ENCODE peak calls at places on chromosomes 7 and 10, in seven cellular contexts. B is A549, G is colonic mucosa, C is dorsolateral prefrontal cortex, E is psoas muscle, I is choroid plexus epithelial cell, P is neuronal stem cell. S is an unnamed sample.

GRCh38 chr10:110007171-110007700 is 548 bp upstream of the ADD3 start:
- DNase-seq in B (peak), G (peak), C (no peak), E (no peak), I (peak), P (no peak), S (no peak)

GRCh38 chr7:80346704-80347103 is 165.2 kb downstream of the GNAT3 start:
- DNase-seq in B (peak), G (no peak), C (no peak), E (no peak), I (peak), P (no peak), S (no peak)

GRCh38 chr10:34189830-34190229 is 625.3 kb downstream of the PARD3 start:
- DNase-seq in B (no peak), G (no peak), C (no peak), E (no peak), I (no peak), P (no peak), S (no peak)

GRCh38 chr10:53983431-53983830 is 817.6 kb downstream of the PCDH15 start:
- DNase-seq in B (no peak), G (no peak), C (no peak), E (no peak), I (no peak), P (no peak), S (no peak)

GRCh38 chr10:81065474-81065873 is 527.8 kb downstream of the SH2D4B start:
- DNase-seq in B (no peak), G (no peak), C (no peak), E (no peak), I (no peak), P (no peak), S (no peak)

GRCh38 chr10:128487517-128487916 is 361.3 kb upstream of the MKI67 start:
- DNase-seq in B (no peak), G (no peak), C (no peak), E (no peak), I (no peak), P (no peak), S (no peak)

GRCh38 chr7:33076737-33077136 is 14.2 kb upstream of the NT5C3A start:
- DNase-seq in B (no peak), G (no peak), C (no peak), E (no peak), I (no peak), P (no peak), S (no peak)

GRCh38 chr7:116674508-116675173 is 2.6 kb downstream of the MET start:
- DNase-seq in B (peak), G (no peak), C (no peak), E (no peak), I (no peak), P (no peak), S (no peak)

GRCh38 chr7:32427769-32428291 is 62.4 kb downstream of the LSM5 start:
- DNase-seq in B (peak), G (peak), C (peak), E (peak), I (peak), P (peak), S (peak)

GRCh38 chr7:43362652-43363428 is 220.1 kb upstream of the STK17A start:
- DNase-seq in B (peak), G (no peak), C (no peak), E (peak), I (peak), P (no peak), S (peak)

DNA sequence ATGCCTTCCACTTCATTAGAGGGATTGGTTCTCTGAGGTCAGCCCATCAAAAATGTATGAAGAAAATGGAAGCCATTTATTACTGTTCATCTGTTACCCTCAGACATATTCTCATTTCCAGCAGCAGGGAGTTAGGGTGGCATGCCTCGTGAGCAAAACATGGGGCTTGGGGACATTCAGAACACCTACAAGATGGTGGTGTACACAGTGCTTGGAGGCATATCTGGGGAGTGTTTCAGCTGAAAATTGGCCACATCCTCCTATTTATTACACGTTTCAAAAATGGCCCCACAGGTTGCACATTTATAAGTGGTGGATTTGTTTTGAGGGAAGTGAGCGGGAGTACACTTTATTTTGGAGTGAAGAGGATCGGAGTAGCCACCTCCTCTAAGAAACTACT is 93.4 kb downstream of the SPAG6 start:
- DNase-seq in B (no peak), G (no peak), C (no peak), E (no peak), I (no peak), P (no peak), S (no peak)
- H3K4me3 ChIP-seq in B (no peak), G (no peak), C (peak), E (peak), I (no peak), P (peak), S (peak)

DNA sequence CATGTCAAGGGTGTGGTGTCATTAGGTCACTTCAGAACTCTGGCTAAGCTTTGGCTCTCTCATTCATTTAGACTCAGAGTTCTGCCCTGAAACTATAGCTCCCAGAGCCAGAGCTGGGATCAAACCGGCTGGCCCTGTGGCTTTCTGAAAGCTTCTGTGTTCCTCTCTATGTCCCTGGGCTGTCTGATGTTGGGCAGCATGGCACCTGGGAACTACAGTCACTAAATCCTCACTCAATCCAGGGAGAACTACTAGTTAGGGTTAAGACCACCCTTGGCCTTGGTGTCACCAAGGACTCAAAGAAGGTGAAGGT is 13.2 kb downstream of the ATG9B start:
- DNase-seq in B (no peak), G (no peak), C (no peak), E (no peak), I (no peak), P (no peak), S (no peak)
- H3K4me3 ChIP-seq in B (no peak), G (no peak), C (no peak), E (no peak), I (no peak), P (no peak), S (no peak)

GRCh38 chr7:583410-584121 is 63.9 kb upstream of the PDGFA start:
- DNase-seq in B (no peak), G (no peak), C (no peak), E (no peak), I (no peak), P (no peak), S (no peak)
- H3K4me3 ChIP-seq in B (no peak), G (no peak), C (no peak), E (no peak), I (no peak), P (no peak), S (no peak)

GRCh38 chr10:50604823-50605222 is 18.9 kb downstream of the SGMS1 start:
- DNase-seq in B (no peak), G (no peak), C (no peak), E (no peak), I (peak), P (no peak), S (no peak)
- H3K4me3 ChIP-seq in B (no peak), G (no peak), C (no peak), E (no peak), I (no peak), P (no peak), S (no peak)

DNA sequence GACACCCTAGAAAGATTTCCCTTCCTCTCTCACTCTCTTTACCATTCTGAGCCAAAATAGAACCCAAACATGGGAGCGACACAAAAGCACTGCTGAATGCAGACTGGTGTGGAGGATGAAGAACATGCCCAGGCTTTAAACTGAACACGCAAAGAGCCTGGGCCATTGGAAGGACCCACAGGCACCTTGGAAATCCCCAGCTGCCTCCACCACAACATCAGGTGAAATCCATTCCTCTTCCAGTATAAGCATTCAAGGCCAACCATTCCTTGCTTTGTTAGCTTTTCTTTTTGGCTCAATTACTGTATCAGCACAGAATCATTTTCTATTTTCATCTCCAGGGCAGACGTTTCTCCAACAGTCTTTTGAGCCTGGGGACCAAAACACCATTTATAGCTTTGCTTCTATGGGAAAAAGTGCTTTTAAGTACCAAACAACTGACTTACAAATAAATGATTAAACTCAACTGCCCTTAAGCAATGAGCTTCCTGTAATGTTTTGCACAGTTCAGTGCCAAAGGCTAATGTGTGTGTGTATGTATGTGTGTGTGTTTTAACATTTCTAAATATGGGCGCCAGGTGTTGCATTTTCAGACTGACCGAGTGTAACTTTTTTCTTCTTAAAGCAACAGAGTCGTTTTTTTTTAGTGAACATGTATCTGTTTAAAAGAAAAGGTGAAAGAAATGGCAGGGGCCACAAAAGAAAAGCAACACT is 16.2 kb upstream of the BLNK start:
- DNase-seq in B (peak), G (peak), C (no peak), E (no peak), I (peak), P (no peak), S (peak)
- H3K4me3 ChIP-seq in B (no peak), G (no peak), C (no peak), E (peak), I (no peak), P (no peak), S (peak)

DNA sequence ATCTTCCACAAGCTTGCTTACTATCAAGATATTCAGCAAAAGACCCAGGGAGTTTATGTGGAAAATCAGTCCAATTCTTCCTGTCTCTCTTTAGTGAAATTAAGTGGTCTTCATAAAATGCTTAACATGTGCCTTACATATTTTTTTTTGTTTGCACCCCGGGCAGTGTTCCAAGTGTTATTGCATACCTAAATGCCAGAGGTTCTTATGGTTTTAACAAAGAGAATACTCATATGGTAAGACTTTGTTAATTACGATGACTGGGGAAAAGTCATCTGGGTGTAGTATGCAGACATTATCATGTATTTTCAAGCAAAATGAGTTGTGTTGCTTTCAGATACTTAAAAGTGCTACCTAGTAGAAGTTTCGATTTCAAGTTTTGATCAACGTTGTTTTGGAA is 82.6 kb downstream of the PRKG1 start:
- DNase-seq in B (no peak), G (no peak), C (no peak), E (no peak), I (peak), P (no peak), S (no peak)
- H3K4me3 ChIP-seq in B (no peak), G (no peak), C (no peak), E (no peak), I (no peak), P (no peak), S (no peak)

GRCh38 chr10:5108658-5109416 is 14.6 kb downstream of the AKR1C3 start:
- DNase-seq in B (no peak), G (no peak), C (no peak), E (no peak), I (no peak), P (no peak), S (no peak)

GRCh38 chr10:5105626-5106025 is 11.4 kb downstream of the AKR1C3 start:
- DNase-seq in B (no peak), G (no peak), C (no peak), E (no peak), I (no peak), P (no peak), S (no peak)

GRCh38 chr10:5107860-5108526 is 13.8 kb downstream of the AKR1C3 start:
- DNase-seq in B (no peak), G (no peak), C (no peak), E (no peak), I (no peak), P (no peak), S (no peak)

DNA sequence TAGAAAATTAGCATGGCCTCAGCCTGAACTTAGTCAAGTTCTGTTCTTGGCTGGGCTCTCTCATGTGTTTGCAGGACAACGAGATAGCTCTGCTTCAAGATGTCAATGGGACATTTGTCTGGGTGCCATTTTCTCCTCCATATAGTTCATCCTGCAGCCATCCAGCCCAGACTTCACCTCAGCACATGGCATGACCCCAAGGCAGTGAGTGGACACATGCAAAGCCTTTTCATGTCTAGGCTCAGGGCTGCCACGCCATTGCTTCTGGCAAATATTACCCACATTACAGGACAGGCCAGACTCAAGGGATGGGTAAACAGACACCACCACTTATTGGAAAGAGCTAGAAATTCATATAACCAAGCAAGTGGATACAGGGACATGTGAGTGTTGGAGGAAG is 9.3 kb downstream of the AKR1C3 start:
- DNase-seq in B (no peak), G (no peak), C (no peak), E (no peak), I (no peak), P (no peak), S (no peak)
- H3K4me3 ChIP-seq in B (peak), G (no peak), C (no peak), E (peak), I (no peak), P (no peak), S (no peak)

DNA sequence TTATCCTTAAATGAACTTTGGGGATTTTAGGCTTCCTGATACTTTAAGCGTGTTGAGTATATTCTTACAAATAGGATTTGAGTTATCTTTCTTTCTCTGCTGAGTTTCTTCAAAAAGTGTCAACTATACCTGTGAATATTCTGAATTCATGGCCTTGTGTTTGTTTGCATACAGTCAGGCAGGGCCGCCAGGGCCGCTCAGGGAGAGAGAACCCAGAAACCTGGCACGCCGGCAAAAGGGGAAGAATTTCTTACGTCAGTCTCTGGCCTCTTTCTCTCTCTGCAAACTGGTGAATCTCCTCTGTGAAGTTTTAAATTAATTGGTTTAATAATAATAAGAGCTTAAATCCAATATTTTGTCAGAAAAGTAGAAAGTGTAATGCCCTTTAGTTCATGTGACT is 29.3 kb upstream of the BNIP3 start:
- DNase-seq in B (no peak), G (no peak), C (no peak), E (no peak), I (no peak), P (no peak), S (no peak)
- H3K4me3 ChIP-seq in B (no peak), G (no peak), C (no peak), E (peak), I (no peak), P (no peak), S (no peak)

GRCh38 chr10:62047240-62047897 is 145.9 kb downstream of the ARID5B start:
- DNase-seq in B (no peak), G (no peak), C (no peak), E (no peak), I (no peak), P (no peak), S (no peak)

GRCh38 chr10:62048473-62048872 is 147.0 kb downstream of the ARID5B start:
- DNase-seq in B (no peak), G (no peak), C (no peak), E (no peak), I (no peak), P (no peak), S (no peak)

GRCh38 chr10:62045765-62046521 is 144.4 kb downstream of the ARID5B start:
- DNase-seq in B (no peak), G (no peak), C (no peak), E (no peak), I (peak), P (peak), S (peak)

GRCh38 chr10:62047960-62048383 is 146.5 kb downstream of the ARID5B start:
- DNase-seq in B (no peak), G (peak), C (no peak), E (no peak), I (peak), P (no peak), S (peak)

DNA sequence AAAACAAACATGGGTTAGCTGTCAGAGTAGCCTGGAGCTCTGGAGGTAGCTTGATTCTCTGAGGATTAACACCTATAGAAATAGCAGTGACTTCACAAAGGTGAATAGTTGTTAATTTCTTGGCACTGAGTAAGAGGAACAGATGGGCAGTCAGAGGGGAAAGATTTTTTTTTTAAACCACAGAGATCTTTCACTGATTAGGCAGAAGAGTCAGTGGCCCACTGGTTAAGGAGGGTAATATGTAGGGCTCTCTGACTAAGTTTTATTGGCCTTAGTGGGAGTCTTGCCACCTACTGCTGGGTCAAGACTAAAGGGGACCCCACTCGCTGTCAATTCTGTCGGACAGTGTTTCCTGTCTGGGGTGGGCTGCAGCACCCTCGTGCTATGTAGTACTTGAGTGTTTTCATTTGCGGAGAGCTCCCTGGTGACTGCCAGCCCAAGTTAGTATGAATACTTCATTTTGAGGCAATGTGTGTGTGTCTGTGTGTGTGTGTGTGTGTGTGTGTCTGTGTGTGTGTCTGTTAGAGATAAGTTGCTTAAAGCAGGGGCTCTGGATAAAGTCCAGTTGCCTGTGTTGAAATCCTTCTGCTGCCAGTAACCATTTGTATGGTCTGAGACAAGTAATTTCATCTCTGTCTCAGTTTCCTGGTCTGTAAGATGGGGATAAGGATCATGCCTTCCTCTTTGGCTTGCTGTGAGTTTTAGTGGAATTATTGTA is 145.2 kb downstream of the ARID5B start:
- DNase-seq in B (no peak), G (no peak), C (no peak), E (no peak), I (peak), P (no peak), S (peak)
- H3K4me3 ChIP-seq in B (no peak), G (no peak), C (peak), E (peak), I (no peak), P (no peak), S (no peak)